ENCODE peak calls at places on chromosomes 5 and 9, in five cellular contexts. P, A, L, H and F are unnamed samples.

GRCh38 chr5:164053123-164053522 is 547.7 kb downstream of the MAT2B start:
- DNase-seq in H (no peak), L (no peak), A (peak), P (no peak), F (no peak)

GRCh38 chr5:115465416-115465815 is 79.2 kb downstream of the FEM1C start:
- DNase-seq in P (no peak), A (peak), H (no peak), L (no peak), F (no peak)

GRCh38 chr5:134738963-134739661 is 764 bp downstream of the CAMLG start:
- DNase-seq in A (peak), L (peak), H (no peak), P (no peak), F (no peak)

GRCh38 chr5:14269395-14269794 is 126.3 kb downstream of the TRIO start:
- DNase-seq in H (no peak), P (no peak), L (no peak), A (no peak), F (peak)

GRCh38 chr5:41707853-41708603 is 162.2 kb downstream of the OXCT1 start:
- DNase-seq in L (peak), H (no peak), P (no peak), A (peak), F (peak)

GRCh38 chr5:135313946-135314345 is 85.1 kb downstream of the MACROH2A1 start:
- DNase-seq in L (no peak), P (no peak), H (no peak), A (no peak), F (no peak)

GRCh38 chr9:36690769-36691168 is 118.1 kb downstream of the MELK start:
- DNase-seq in A (no peak), L (no peak), H (no peak), P (no peak), F (no peak)

GRCh38 chr5:128519830-128520229 is 18.2 kb downstream of the FBN2 start:
- DNase-seq in H (no peak), L (no peak), P (no peak), A (no peak), F (no peak)

GRCh38 chr5:179967489-179967888 is 59.8 kb upstream of the TBC1D9B start:
- DNase-seq in P (no peak), H (no peak), A (peak), L (no peak), F (no peak)

GRCh38 chr9:110143969-110144545 is 63.9 kb downstream of the C9orf152 start:
- DNase-seq in P (no peak), H (no peak), A (no peak), L (peak), F (no peak)

GRCh38 chr9:111236337-111236736 is 93.7 kb downstream of the OR2K2 start:
- DNase-seq in P (no peak), H (no peak), L (no peak), A (peak), F (no peak)

GRCh38 chr9:78280982-78281668 is 15.8 kb upstream of the PSAT1 start:
- DNase-seq in H (no peak), A (peak), P (no peak), L (no peak), F (no peak)